ENCODE peak calls at places on chromosomes 1 and 21, in six cellular contexts. E is central memory CD4-positive, alpha-beta T cell; N is mucosa of gallbladder; C is GF-D8; B is amniotic stem cell; U is smooth muscle cell of the brain vasculature. Z is an unnamed sample.

GRCh38 chr1:83682132-83682531 is 316.8 kb downstream of the TTLL7 start:
- DNase-seq in C (no peak), U (no peak), N (no peak), E (no peak), B (no peak), Z (no peak)

GRCh38 chr1:33032126-33032869 is 4.4 kb downstream of the AK2 start:
- DNase-seq in U (no peak), E (no peak), C (peak; percentile 75), B (no peak), N (no peak), Z (no peak)

GRCh38 chr1:38758824-38759223 is 100.7 kb downstream of the RRAGC start:
- DNase-seq in B (no peak), C (no peak), N (no peak), E (no peak), U (no peak), Z (no peak)

GRCh38 chr1:224616761-224617409 is 768 bp downstream of the CNIH3 start:
- DNase-seq in C (no peak), N (no peak), U (no peak), B (no peak), E (no peak), Z (no peak)

GRCh38 chr21:37532868-37533780 is 166.6 kb downstream of the DYRK1A start:
- DNase-seq in C (no peak), N (peak; percentile 16), U (no peak), E (no peak), B (no peak), Z (no peak)

GRCh38 chr1:170790175-170790574 is 126.2 kb downstream of the PRRX1 start:
- DNase-seq in N (no peak), E (no peak), B (no peak), C (no peak), U (no peak), Z (no peak)

GRCh38 chr1:241603626-241604337 is 36.4 kb downstream of the CHML start:
- DNase-seq in U (peak; percentile 36), N (no peak), C (no peak), B (no peak), E (no peak), Z (no peak)

GRCh38 chr1:36755313-36756230 is 272.9 kb upstream of the CSF3R start:
- DNase-seq in U (no peak), C (no peak), N (no peak), E (no peak), B (no peak), Z (no peak)

GRCh38 chr21:36854391-36854790 is 112.1 kb downstream of the HLCS start:
- DNase-seq in U (no peak), C (no peak), N (no peak), E (no peak), B (no peak), Z (no peak)

GRCh38 chr1:87961992-87962391 is 633.3 kb downstream of the LMO4 start:
- DNase-seq in C (no peak), U (no peak), N (no peak), E (no peak), B (no peak), Z (no peak)

GRCh38 chr1:93773049-93773838 is 91.6 kb upstream of the BCAR3 start:
- DNase-seq in B (no peak), E (no peak), U (no peak), C (no peak), N (no peak), Z (no peak)

GRCh38 chr1:16189003-16189402 is 23.4 kb downstream of the ARHGEF19 start:
- DNase-seq in B (no peak), E (no peak), U (no peak), C (no peak), N (no peak), Z (peak; percentile 41)

GRCh38 chr1:85230305-85230977 is 29.0 kb downstream of the C1orf52 start:
- DNase-seq in C (no peak), N (no peak), U (no peak), B (no peak), E (no peak), Z (no peak)

GRCh38 chr1:30906631-30907389 is 1.7 kb downstream of the SDC3 start:
- DNase-seq in N (no peak), C (no peak), E (no peak), B (no peak), U (no peak), Z (no peak)

GRCh38 chr1:27527223-27527856 is 37.4 kb upstream of the WASF2 start:
- DNase-seq in N (peak; percentile 56), U (no peak), B (no peak), C (peak; percentile 17), E (peak; percentile 69), Z (no peak)

GRCh38 chr1:68384321-68384813 is 65.4 kb downstream of the RPE65 start:
- DNase-seq in B (peak; percentile 97), N (peak; percentile 56), C (no peak), U (peak; percentile 87), E (no peak), Z (peak; percentile 90)